ENCODE peak calls at places on chromosome 16, in nine cellular contexts. X is astrocyte of the spinal cord, D is pancreas, K is thyroid gland, Q is PC-9, N is Karpas-422, U is fibroblast of the aortic adventitia, W is lower lobe of right lung, T is coronary artery. S is an unnamed sample.

GRCh38 chr16:56600398-56600999 is 7.9 kb upstream of the MT2A start:
- DNase-seq in W (no peak), U (peak; percentile 69), D (peak; percentile 49), Q (no peak), X (peak; percentile 55), T (no peak), N (peak; percentile 82), K (peak; percentile 39), S (peak; percentile 60)

GRCh38 chr16:56609463-56609921 is 1.1 kb downstream of the MT2A start:
- DNase-seq in N (peak; percentile 91), K (peak; percentile 54), X (peak; percentile 92), T (no peak), D (peak; percentile 62), Q (no peak), W (peak; percentile 82), U (peak; percentile 88), S (peak; percentile 97)

GRCh38 chr16:83171396-83171795 is 544.6 kb downstream of the CDH13 start:
- DNase-seq in U (no peak), T (no peak), X (no peak), D (no peak), W (no peak), K (no peak), Q (no peak), N (no peak), S (no peak)

GRCh38 chr16:24999856-25000447 is 15.2 kb downstream of the ARHGAP17 start:
- DNase-seq in W (no peak), Q (no peak), D (no peak), N (no peak), X (no peak), K (no peak), U (peak; percentile 65), T (peak; percentile 24), S (no peak)

GRCh38 chr16:72482695-72483094 is 310.7 kb upstream of the PMFBP1 start:
- DNase-seq in X (no peak), D (no peak), W (no peak), U (no peak), Q (no peak), N (no peak), K (no peak), T (no peak), S (peak; percentile 13)

GRCh38 chr16:17607624-17608023 is 136.9 kb upstream of the XYLT1 start:
- DNase-seq in X (no peak), N (no peak), U (no peak), D (no peak), T (no peak), Q (no peak), W (no peak), K (no peak), S (no peak)

GRCh38 chr16:85181739-85182129 is 69.5 kb upstream of the CIBAR2 start:
- DNase-seq in X (no peak), D (no peak), U (no peak), T (no peak), N (no peak), Q (no peak), W (peak; percentile 36), K (no peak), S (no peak)

GRCh38 chr16:56995136-56995805 is 5.9 kb downstream of the NLRC5 start:
- DNase-seq in N (no peak), W (no peak), X (no peak), U (no peak), K (no peak), D (no peak), T (no peak), Q (no peak), S (no peak)

GRCh38 chr16:23521965-23522364 is 11.7 kb upstream of the GGA2 start:
- DNase-seq in T (no peak), N (no peak), D (no peak), U (no peak), X (no peak), W (no peak), K (no peak), Q (no peak), S (no peak)

GRCh38 chr16:69481901-69482341 is 57.5 kb downstream of the CYB5B start:
- DNase-seq in T (peak; percentile 91), K (peak; percentile 93), N (no peak), Q (no peak), U (peak; percentile 93), D (peak; percentile 39), X (peak; percentile 64), W (peak; percentile 89), S (peak; percentile 77)

GRCh38 chr16:17166095-17166494 is 304.7 kb downstream of the XYLT1 start:
- DNase-seq in U (peak; percentile 23), D (no peak), N (no peak), W (no peak), X (no peak), T (no peak), Q (no peak), K (no peak), S (no peak)

GRCh38 chr16:73054131-73054496 is 6.2 kb upstream of the ZFHX3 start:
- DNase-seq in U (peak; percentile 24), N (no peak), K (no peak), T (no peak), W (no peak), Q (no peak), D (no peak), X (no peak), S (peak; percentile 40)

GRCh38 chr16:57314161-57314785 is 29.8 kb upstream of the PLLP start:
- DNase-seq in W (no peak), N (no peak), U (peak; percentile 51), T (peak; percentile 55), K (no peak), D (no peak), X (no peak), Q (no peak), S (peak; percentile 33)

GRCh38 chr16:89049484-89050118 is 44.1 kb upstream of the ACSF3 start:
- DNase-seq in U (no peak), D (no peak), N (no peak), Q (no peak), T (no peak), X (no peak), K (no peak), W (peak; percentile 13), S (no peak)

GRCh38 chr16:30070490-30070889 is 4.9 kb downstream of the ALDOA start:
- DNase-seq in U (no peak), W (no peak), N (no peak), T (no peak), Q (no peak), D (no peak), X (no peak), K (no peak), S (no peak)

GRCh38 chr16:30068333-30068732 is 2.8 kb downstream of the ALDOA start:
- DNase-seq in W (no peak), K (no peak), U (no peak), T (no peak), X (no peak), D (no peak), N (no peak), Q (no peak), S (no peak)

GRCh38 chr16:30069575-30070462 is 4.3 kb downstream of the ALDOA start:
- DNase-seq in X (no peak), D (peak; percentile 16), Q (no peak), K (peak; percentile 22), N (no peak), W (no peak), T (no peak), U (no peak), S (peak; percentile 53)

GRCh38 chr16:30067584-30067916 is 2.0 kb downstream of the ALDOA start:
- DNase-seq in K (no peak), Q (no peak), N (no peak), X (no peak), D (no peak), U (no peak), T (no peak), W (no peak), S (no peak)

DNA sequence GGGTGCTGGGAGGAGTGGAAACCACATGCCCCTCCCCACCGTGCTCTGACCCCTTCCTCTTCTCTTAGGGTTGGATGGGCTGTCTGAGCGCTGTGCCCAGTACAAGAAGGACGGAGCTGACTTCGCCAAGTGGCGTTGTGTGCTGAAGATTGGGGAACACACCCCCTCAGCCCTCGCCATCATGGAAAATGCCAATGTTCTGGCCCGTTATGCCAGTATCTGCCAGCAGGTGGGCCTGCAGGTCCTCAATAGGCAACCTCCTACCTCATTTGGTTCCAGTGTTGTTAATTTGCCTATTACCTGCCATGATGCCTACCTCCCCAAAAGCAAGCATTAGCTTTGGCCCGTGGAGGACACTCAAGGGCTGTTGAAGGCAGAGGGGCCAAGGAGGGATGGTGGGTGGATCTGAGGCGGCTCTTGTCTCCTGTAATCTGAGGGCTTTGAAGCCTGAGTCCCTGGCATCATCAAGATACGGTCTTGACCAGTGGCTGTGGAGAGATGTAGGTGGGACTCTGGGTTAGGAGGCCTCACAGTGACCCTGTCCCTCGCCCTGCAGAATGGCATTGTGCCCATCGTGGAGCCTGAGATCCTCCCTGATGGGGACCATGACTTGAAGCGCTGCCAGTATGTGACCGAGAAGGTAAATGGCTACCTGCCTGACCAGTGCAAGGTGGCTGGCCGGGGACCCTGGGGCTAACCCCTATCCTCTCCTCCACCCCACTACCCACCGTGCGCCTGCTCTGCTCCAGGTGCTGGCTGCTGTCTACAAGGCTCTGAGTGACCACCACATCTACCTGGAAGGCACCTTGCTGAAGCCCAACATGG is 3.4 kb downstream of the ALDOA start:
- DNase-seq in N (peak; percentile 82), T (no peak), W (no peak), D (peak; percentile 35), U (peak; percentile 31), Q (peak; percentile 65), K (no peak), X (no peak), S (peak; percentile 42)
- H3K4me3 ChIP-seq in N (no peak overlapping the region), T (peak overlapping the region; percentile 25), W (no peak overlapping the region), D (no peak overlapping the region), U (peak overlapping the region; percentile 7), Q (no peak overlapping the region), K (no peak overlapping the region), X (no peak overlapping the region), S (no peak overlapping the region)

GRCh38 chr16:65895486-65895885 is 471.0 kb upstream of the CDH5 start:
- DNase-seq in W (no peak), D (no peak), Q (no peak), K (no peak), U (no peak), N (no peak), T (no peak), X (no peak), S (no peak)
- H3K4me3 ChIP-seq in W (no peak overlapping the region), D (no peak overlapping the region), Q (no peak overlapping the region), K (no peak overlapping the region), U (no peak overlapping the region), N (no peak overlapping the region), T (no peak overlapping the region), X (no peak overlapping the region), S (no peak overlapping the region)

DNA sequence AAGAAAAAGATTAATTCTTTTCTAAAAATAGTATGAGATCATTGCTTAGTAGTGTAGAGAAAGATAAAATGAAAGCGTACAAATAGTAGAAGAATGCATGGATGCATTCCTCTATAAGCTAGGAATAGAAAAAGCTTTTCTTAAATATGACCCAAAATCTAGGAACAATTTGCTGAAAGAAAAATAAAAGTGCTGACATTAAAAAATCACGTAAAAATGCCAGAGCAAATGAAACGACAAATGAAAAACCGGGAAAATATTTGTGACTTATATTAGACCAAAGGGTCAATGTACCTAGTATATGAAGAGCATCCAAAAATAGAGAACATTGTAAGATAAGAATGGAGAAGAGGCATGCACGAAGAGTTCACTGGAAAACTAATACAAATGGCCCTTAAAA is 149.5 kb upstream of the MON1B start:
- DNase-seq in K (no peak), U (no peak), N (no peak), X (no peak), Q (no peak), D (no peak), W (no peak), T (no peak), S (no peak)
- H3K4me3 ChIP-seq in K (no peak overlapping the region), U (no peak overlapping the region), N (no peak overlapping the region), X (no peak overlapping the region), Q (no peak overlapping the region), D (no peak overlapping the region), W (no peak overlapping the region), T (no peak overlapping the region), S (no peak overlapping the region)

GRCh38 chr16:30369938-30370443 is 303 bp downstream of the TBC1D10B start:
- DNase-seq in X (no peak), K (no peak), N (no peak), U (no peak), Q (no peak), D (no peak), W (no peak), T (no peak), S (no peak)
- H3K4me3 ChIP-seq in X (peak overlapping the region; percentile 84), K (peak overlapping the region; percentile 87), N (peak overlapping the region; percentile 85), U (peak overlapping the region; percentile 93), Q (peak overlapping the region; percentile 75), D (peak overlapping the region; percentile 74), W (peak overlapping the region; percentile 91), T (peak overlapping the region; percentile 98), S (peak overlapping the region; percentile 79)